ENCODE peak calls at places on chromosomes 6 and 20, in seven cellular contexts. One of them, this sample, is unnamed.

GRCh38 chr20:35305682-35306556 is 13.7 kb upstream of the FAM83C start:
- DNase-seq in ovary: no peak
- DNase-seq in A549: peak; percentile 98
- DNase-seq in K562: peak; percentile 69
- DNase-seq in tibial nerve: peak; percentile 45
- DNase-seq in lower leg skin: peak; percentile 91
- DNase-seq in uterus: no peak
- DNase-seq in this sample: peak; percentile 60

GRCh38 chr6:106820412-106820852 is 154.1 kb downstream of the CD24 start:
- DNase-seq in ovary: no peak
- DNase-seq in A549: peak; percentile 31
- DNase-seq in K562: peak; percentile 73
- DNase-seq in tibial nerve: no peak
- DNase-seq in lower leg skin: no peak
- DNase-seq in uterus: no peak
- DNase-seq in this sample: no peak

GRCh38 chr6:130931683-130932082 is 104.5 kb downstream of the SMLR1 start:
- DNase-seq in ovary: no peak
- DNase-seq in A549: no peak
- DNase-seq in K562: no peak
- DNase-seq in tibial nerve: no peak
- DNase-seq in lower leg skin: no peak
- DNase-seq in uterus: no peak
- DNase-seq in this sample: no peak

GRCh38 chr6:33700391-33701050 is 11.0 kb downstream of the UQCC2 start:
- DNase-seq in ovary: peak; percentile 74
- DNase-seq in A549: peak; percentile 57
- DNase-seq in K562: peak; percentile 77
- DNase-seq in tibial nerve: peak; percentile 48
- DNase-seq in lower leg skin: no peak
- DNase-seq in uterus: peak; percentile 46
- DNase-seq in this sample: peak; percentile 82

GRCh38 chr20:64161595-64162238 is 2.5 kb upstream of the MYT1 start:
- DNase-seq in ovary: peak; percentile 73
- DNase-seq in A549: peak; percentile 28
- DNase-seq in K562: peak; percentile 79
- DNase-seq in tibial nerve: no peak
- DNase-seq in lower leg skin: no peak
- DNase-seq in uterus: no peak
- DNase-seq in this sample: no peak

GRCh38 chr6:133978896-133979240 is 25.8 kb downstream of the TBPL1 start:
- DNase-seq in ovary: no peak
- DNase-seq in A549: no peak
- DNase-seq in K562: no peak
- DNase-seq in tibial nerve: no peak
- DNase-seq in lower leg skin: no peak
- DNase-seq in uterus: no peak
- DNase-seq in this sample: no peak

GRCh38 chr6:170114956-170115855 is 175.7 kb downstream of the DLL1 start:
- DNase-seq in ovary: peak; percentile 97
- DNase-seq in A549: no peak
- DNase-seq in K562: no peak
- DNase-seq in tibial nerve: no peak
- DNase-seq in lower leg skin: peak; percentile 83
- DNase-seq in uterus: no peak
- DNase-seq in this sample: peak; percentile 32

GRCh38 chr6:11275598-11275997 is 43.1 kb upstream of the NEDD9 start:
- DNase-seq in ovary: no peak
- DNase-seq in A549: peak; percentile 45
- DNase-seq in K562: no peak
- DNase-seq in tibial nerve: no peak
- DNase-seq in lower leg skin: no peak
- DNase-seq in uterus: no peak
- DNase-seq in this sample: no peak

GRCh38 chr6:28443112-28443773 is at the start of gene ZSCAN23:
- DNase-seq in ovary: peak; percentile 85
- DNase-seq in A549: no peak
- DNase-seq in K562: peak; percentile 35
- DNase-seq in tibial nerve: peak; percentile 33
- DNase-seq in lower leg skin: peak; percentile 92
- DNase-seq in uterus: peak; percentile 79
- DNase-seq in this sample: peak; percentile 75

GRCh38 chr6:113909224-113909856 is 52.2 kb downstream of the MARCKS start:
- DNase-seq in ovary: no peak
- DNase-seq in A549: peak; percentile 32
- DNase-seq in K562: peak; percentile 48
- DNase-seq in tibial nerve: peak; percentile 42
- DNase-seq in lower leg skin: no peak
- DNase-seq in uterus: no peak
- DNase-seq in this sample: no peak

GRCh38 chr6:109411034-109411433 is 28.8 kb upstream of the CD164 start:
- DNase-seq in ovary: no peak
- DNase-seq in A549: no peak
- DNase-seq in K562: no peak
- DNase-seq in tibial nerve: no peak
- DNase-seq in lower leg skin: no peak
- DNase-seq in uterus: no peak
- DNase-seq in this sample: no peak

GRCh38 chr20:7459123-7459522 is 481.1 kb downstream of the HAO1 start:
- DNase-seq in ovary: no peak
- DNase-seq in A549: no peak
- DNase-seq in K562: no peak
- DNase-seq in tibial nerve: no peak
- DNase-seq in lower leg skin: no peak
- DNase-seq in uterus: no peak
- DNase-seq in this sample: no peak

GRCh38 chr20:63290677-63291472 is 2.1 kb upstream of the COL20A1 start:
- DNase-seq in ovary: peak; percentile 63
- DNase-seq in A549: peak; percentile 75
- DNase-seq in K562: peak; percentile 82
- DNase-seq in tibial nerve: no peak
- DNase-seq in lower leg skin: no peak
- DNase-seq in uterus: no peak
- DNase-seq in this sample: peak; percentile 61

GRCh38 chr20:48190757-48191156 is 405.5 kb upstream of the SULF2 start:
- DNase-seq in ovary: no peak
- DNase-seq in A549: no peak
- DNase-seq in K562: no peak
- DNase-seq in tibial nerve: no peak
- DNase-seq in lower leg skin: no peak
- DNase-seq in uterus: no peak
- DNase-seq in this sample: no peak

GRCh38 chr20:25399038-25399430 is 8.4 kb upstream of the ABHD12 start:
- DNase-seq in ovary: no peak
- DNase-seq in A549: peak; percentile 77
- DNase-seq in K562: peak; percentile 34
- DNase-seq in tibial nerve: peak; percentile 81
- DNase-seq in lower leg skin: no peak
- DNase-seq in uterus: peak; percentile 41
- DNase-seq in this sample: peak; percentile 45

GRCh38 chr6:125858427-125859320 is 67.9 kb downstream of the NCOA7 start:
- DNase-seq in ovary: no peak
- DNase-seq in A549: peak; percentile 85
- DNase-seq in K562: peak; percentile 81
- DNase-seq in tibial nerve: peak; percentile 59
- DNase-seq in lower leg skin: no peak
- DNase-seq in uterus: peak; percentile 47
- DNase-seq in this sample: peak; percentile 62

GRCh38 chr6:73516712-73517489 is 3.9 kb downstream of the EEF1A1 start:
- DNase-seq in ovary: no peak
- DNase-seq in A549: no peak
- DNase-seq in K562: no peak
- DNase-seq in tibial nerve: no peak
- DNase-seq in lower leg skin: no peak
- DNase-seq in uterus: no peak
- DNase-seq in this sample: no peak
- TF ChIP-seq POLR2A in ovary: no peak
- TF ChIP-seq POLR2A in A549: no peak
- TF ChIP-seq POLR2A in K562: peak; percentile 64
- TF ChIP-seq POLR2A in tibial nerve: no peak
- TF ChIP-seq POLR2A in lower leg skin: no peak
- TF ChIP-seq POLR2A in uterus: no peak
- TF ChIP-seq POLR2A in this sample: no peak

GRCh38 chr6:139625081-139625939 is 250.9 kb upstream of the CITED2 start:
- DNase-seq in ovary: no peak
- DNase-seq in A549: no peak
- DNase-seq in K562: peak; percentile 62
- DNase-seq in tibial nerve: no peak
- DNase-seq in lower leg skin: no peak
- DNase-seq in uterus: no peak
- DNase-seq in this sample: no peak

GRCh38 chr6:139628220-139628619 is 253.8 kb upstream of the CITED2 start:
- DNase-seq in ovary: no peak
- DNase-seq in A549: no peak
- DNase-seq in K562: no peak
- DNase-seq in tibial nerve: no peak
- DNase-seq in lower leg skin: no peak
- DNase-seq in uterus: peak; percentile 43
- DNase-seq in this sample: no peak

GRCh38 chr6:139627091-139627490 is 252.6 kb upstream of the CITED2 start:
- DNase-seq in ovary: no peak
- DNase-seq in A549: no peak
- DNase-seq in K562: no peak
- DNase-seq in tibial nerve: no peak
- DNase-seq in lower leg skin: no peak
- DNase-seq in uterus: no peak
- DNase-seq in this sample: no peak

GRCh38 chr6:139623382-139623781 is 248.9 kb upstream of the CITED2 start:
- DNase-seq in ovary: no peak
- DNase-seq in A549: no peak
- DNase-seq in K562: no peak
- DNase-seq in tibial nerve: no peak
- DNase-seq in lower leg skin: no peak
- DNase-seq in uterus: no peak
- DNase-seq in this sample: no peak

DNA sequence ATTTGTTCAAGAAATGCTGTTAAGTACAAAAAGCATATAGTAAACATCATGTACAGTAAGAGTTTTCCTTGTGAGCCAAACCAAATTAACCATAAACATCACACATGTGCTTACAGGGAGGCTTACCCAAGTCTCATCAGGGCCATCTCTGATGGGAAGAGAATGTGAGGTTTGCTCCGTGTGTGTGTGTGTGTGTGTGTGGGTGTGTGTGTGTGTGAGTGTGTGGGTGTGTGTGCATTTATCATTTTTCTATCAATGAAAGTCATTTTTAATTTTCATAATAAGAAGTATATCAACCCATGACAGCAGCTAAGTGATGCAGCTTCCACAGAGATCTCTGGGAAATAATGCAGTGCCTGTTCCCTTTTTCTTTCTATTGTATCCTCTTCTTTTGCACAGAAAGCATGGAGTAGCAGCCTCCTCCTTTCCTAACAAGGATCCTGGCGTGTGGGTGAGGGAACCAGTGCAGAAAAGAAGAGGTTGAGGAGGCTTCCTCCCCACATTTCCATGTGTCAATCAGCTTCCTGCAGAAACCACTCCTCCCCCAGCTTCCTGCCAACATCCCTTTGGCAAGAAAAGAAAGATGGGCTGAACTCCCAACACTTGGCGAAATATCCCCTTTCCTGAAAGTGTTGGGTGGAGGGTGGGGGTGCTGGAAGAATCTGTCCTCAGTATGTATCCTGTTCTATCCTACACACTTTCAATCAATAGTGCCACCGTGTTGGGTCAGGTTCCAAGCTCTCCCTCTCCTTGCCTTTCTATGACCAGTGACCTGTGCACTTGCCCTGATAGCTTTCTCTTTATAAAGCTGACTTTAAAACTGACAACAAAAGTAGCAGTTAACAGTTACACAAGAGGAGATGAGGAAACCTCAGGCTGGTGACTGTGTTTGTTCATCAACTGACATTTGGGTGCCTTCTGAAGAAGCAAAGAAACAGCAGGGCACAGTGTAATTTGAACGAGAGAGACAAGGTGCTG is 251.8 kb upstream of the CITED2 start:
- DNase-seq in ovary: no peak
- DNase-seq in A549: no peak
- DNase-seq in K562: no peak
- DNase-seq in tibial nerve: peak; percentile 38
- DNase-seq in lower leg skin: no peak
- DNase-seq in uterus: no peak
- DNase-seq in this sample: no peak
- TF ChIP-seq POLR2A in ovary: no peak
- TF ChIP-seq POLR2A in A549: no peak
- TF ChIP-seq POLR2A in K562: no peak
- TF ChIP-seq POLR2A in tibial nerve: no peak
- TF ChIP-seq POLR2A in lower leg skin: no peak
- TF ChIP-seq POLR2A in uterus: no peak
- TF ChIP-seq POLR2A in this sample: no peak

GRCh38 chr6:36441307-36441894 is 1.3 kb downstream of the PXT1 start:
- DNase-seq in ovary: peak; percentile 90
- DNase-seq in A549: peak; percentile 96
- DNase-seq in K562: peak; percentile 96
- DNase-seq in tibial nerve: peak; percentile 95
- DNase-seq in lower leg skin: peak; percentile 98
- DNase-seq in uterus: peak; percentile 96
- DNase-seq in this sample: peak; percentile 91
- TF ChIP-seq POLR2A in ovary: peak; percentile 38
- TF ChIP-seq POLR2A in A549: no peak
- TF ChIP-seq POLR2A in K562: peak; percentile 86
- TF ChIP-seq POLR2A in tibial nerve: peak; percentile 78
- TF ChIP-seq POLR2A in lower leg skin: no peak
- TF ChIP-seq POLR2A in uterus: peak; percentile 86
- TF ChIP-seq POLR2A in this sample: no peak

GRCh38 chr20:56631318-56631989 is 2.3 kb downstream of the TFAP2C start:
- DNase-seq in ovary: no peak
- DNase-seq in A549: no peak
- DNase-seq in K562: no peak
- DNase-seq in tibial nerve: no peak
- DNase-seq in lower leg skin: no peak
- DNase-seq in uterus: no peak
- DNase-seq in this sample: no peak

GRCh38 chr20:56628873-56629463 is at the start of gene TFAP2C:
- DNase-seq in ovary: peak; percentile 46
- DNase-seq in A549: peak; percentile 89
- DNase-seq in K562: peak; percentile 90
- DNase-seq in tibial nerve: peak; percentile 19
- DNase-seq in lower leg skin: peak; percentile 97
- DNase-seq in uterus: peak; percentile 30
- DNase-seq in this sample: peak; percentile 71

GRCh38 chr20:56629464-56630085 is 469 bp downstream of the TFAP2C start:
- DNase-seq in ovary: no peak
- DNase-seq in A549: peak; percentile 36
- DNase-seq in K562: no peak
- DNase-seq in tibial nerve: no peak
- DNase-seq in lower leg skin: no peak
- DNase-seq in uterus: no peak
- DNase-seq in this sample: no peak

GRCh38 chr20:56630506-56631317 is 1.6 kb downstream of the TFAP2C start:
- DNase-seq in ovary: no peak
- DNase-seq in A549: no peak
- DNase-seq in K562: no peak
- DNase-seq in tibial nerve: no peak
- DNase-seq in lower leg skin: no peak
- DNase-seq in uterus: no peak
- DNase-seq in this sample: no peak

DNA sequence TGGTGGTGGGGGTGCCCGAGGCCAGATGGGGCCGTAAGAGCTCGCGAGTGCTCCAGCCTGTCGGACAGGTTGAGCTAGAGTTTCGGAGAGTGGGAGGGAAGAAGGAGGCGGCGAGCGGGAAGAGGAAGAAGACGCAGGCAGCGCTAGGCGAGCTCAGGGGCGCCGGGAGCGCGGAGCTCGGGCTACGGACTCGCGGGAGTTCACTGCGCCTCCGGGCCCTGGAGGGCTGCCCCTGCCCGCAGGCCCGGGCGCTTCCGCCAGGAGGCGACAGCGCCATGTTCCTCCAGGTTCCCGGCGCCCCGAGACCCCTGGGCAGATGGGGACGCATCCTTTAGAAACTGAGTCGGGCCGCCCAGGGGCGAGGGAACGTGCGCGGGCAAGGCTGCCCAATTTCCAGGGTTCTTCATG is 984 bp downstream of the TFAP2C start:
- DNase-seq in ovary: peak; percentile 40
- DNase-seq in A549: peak; percentile 88
- DNase-seq in K562: peak; percentile 39
- DNase-seq in tibial nerve: no peak
- DNase-seq in lower leg skin: peak; percentile 94
- DNase-seq in uterus: peak; percentile 21
- DNase-seq in this sample: peak; percentile 43
- TF ChIP-seq POLR2A in ovary: no peak
- TF ChIP-seq POLR2A in A549: no peak
- TF ChIP-seq POLR2A in K562: no peak
- TF ChIP-seq POLR2A in tibial nerve: no peak
- TF ChIP-seq POLR2A in lower leg skin: no peak
- TF ChIP-seq POLR2A in uterus: no peak
- TF ChIP-seq POLR2A in this sample: no peak

This sample was measured in stomach.